ENCODE peak calls at places on chromosome 7, in five cellular contexts. S is stimulated activated CD4-positive, alpha-beta T cell treated with anti-CD3 and anti-CD28 coated beads, Interleukin-1b, Interleukin-23, amount 100 ng/mL, for 1 hour; X is activated T-cell treated with anti-CD3 and anti-CD28 coated beads for 1 hour; V is ecto neural progenitor cell; F is cardiac muscle cell. L is an unnamed sample.

GRCh38 chr7:16129431-16130126 is 291.8 kb downstream of the CRPPA start:
- DNase-seq in S (no peak), X (no peak), V (no peak), F (peak; percentile 61), L (no peak)

GRCh38 chr7:129784783-129785456 is 167.8 kb downstream of the UBE2H start:
- DNase-seq in S (no peak), X (no peak), V (no peak), F (no peak), L (no peak)

GRCh38 chr7:33669251-33669670 is 236.1 kb upstream of the BMPER start:
- DNase-seq in S (no peak), X (no peak), V (no peak), F (peak; percentile 26), L (no peak)

GRCh38 chr7:127550247-127550646 is 35.1 kb downstream of the GCC1 start:
- DNase-seq in S (no peak), X (no peak), V (no peak), F (no peak), L (no peak)

GRCh38 chr7:88184848-88185304 is 35.0 kb downstream of the SRI start:
- DNase-seq in S (no peak), X (no peak), V (no peak), F (peak; percentile 41), L (no peak)

GRCh38 chr7:78450754-78451153 is 652.2 kb downstream of the PHTF2 start:
- DNase-seq in S (no peak), X (no peak), V (no peak), F (no peak), L (no peak)

GRCh38 chr7:33192695-33193291 is 63.4 kb downstream of the BBS9 start:
- DNase-seq in S (no peak), X (no peak), V (no peak), F (peak; percentile 11), L (no peak)

GRCh38 chr7:75599244-75599771 is 107.2 kb downstream of the SPDYE5 start:
- DNase-seq in S (no peak), X (no peak), V (peak; percentile 64), F (no peak), L (no peak)

GRCh38 chr7:105885386-105886111 is 9.2 kb upstream of the ATXN7L1 start:
- DNase-seq in S (no peak), X (no peak), V (no peak), F (peak; percentile 19), L (no peak)

GRCh38 chr7:149147072-149147729 is at the start of gene ZNF398:
- DNase-seq in S (peak; percentile 72), X (peak; percentile 75), V (peak; percentile 88), F (peak; percentile 86), L (no peak)

GRCh38 chr7:65946895-65947294 is 35.1 kb downstream of the GUSB start:
- DNase-seq in S (no peak), X (no peak), V (no peak), F (peak; percentile 63), L (no peak)

GRCh38 chr7:113891828-113892227 is 27.0 kb downstream of the PPP1R3A start:
- DNase-seq in S (no peak), X (no peak), V (no peak), F (peak; percentile 3), L (no peak)

GRCh38 chr7:158000160-158000559 is 587.5 kb downstream of the PTPRN2 start:
- DNase-seq in S (no peak), X (no peak), V (no peak), F (no peak), L (no peak)

GRCh38 chr7:134355004-134355525 is 38.3 kb upstream of the SLC35B4 start:
- DNase-seq in S (no peak), X (no peak), V (no peak), F (no peak), L (no peak)

GRCh38 chr7:43758861-43759683 is 592 bp downstream of the BLVRA start:
- DNase-seq in S (peak; percentile 20), X (peak; percentile 17), V (peak; percentile 67), F (peak; percentile 55), L (no peak)

GRCh38 chr7:44959433-44959951 is 19.3 kb downstream of the MYO1G start:
- DNase-seq in S (no peak), X (no peak), V (no peak), F (no peak), L (no peak)

GRCh38 chr7:130493275-130493868 is 1.5 kb downstream of the MEST start:
- DNase-seq in S (no peak), X (no peak), V (no peak), F (peak; percentile 37), L (no peak)

GRCh38 chr7:143979359-143979758 is 20.8 kb upstream of the OR6B1 start:
- DNase-seq in S (no peak), X (no peak), V (no peak), F (peak; percentile 81), L (no peak)

GRCh38 chr7:33196194-33196593 is 66.8 kb downstream of the BBS9 start:
- DNase-seq in S (no peak), X (no peak), V (no peak), F (peak; percentile 68), L (no peak)

GRCh38 chr7:115081772-115082171 is 159.9 kb downstream of the MDFIC start:
- DNase-seq in S (no peak), X (no peak), V (no peak), F (no peak), L (no peak)

GRCh38 chr7:141073173-141073640 is 657 bp upstream of the TMEM178B start:
- DNase-seq in S (no peak), X (no peak), V (peak; percentile 82), F (peak; percentile 53), L (no peak)

GRCh38 chr7:117715784-117716445 is 157.3 kb downstream of the CTTNBP2 start:
- DNase-seq in S (no peak), X (no peak), V (no peak), F (peak; percentile 80), L (no peak)

GRCh38 chr7:159142204-159142603 is 2.5 kb downstream of the VIPR2 start:
- DNase-seq in S (no peak), X (no peak), V (no peak), F (no peak), L (no peak)

GRCh38 chr7:697259-697615 is 29.3 kb upstream of the DNAAF5 start:
- DNase-seq in S (no peak), X (no peak), V (no peak), F (no peak), L (no peak)

GRCh38 chr7:35748348-35748747 is 52.5 kb upstream of the SEPTIN7 start:
- DNase-seq in S (no peak), X (no peak), V (no peak), F (no peak), L (no peak)

GRCh38 chr7:74401137-74401859 is 52.4 kb upstream of the GTF2IRD1 start:
- DNase-seq in S (peak; percentile 60), X (peak; percentile 73), V (peak; percentile 83), F (peak; percentile 63), L (no peak)

GRCh38 chr7:18780266-18780665 is 284.7 kb downstream of the HDAC9 start:
- DNase-seq in S (no peak), X (no peak), V (no peak), F (no peak), L (no peak)

GRCh38 chr7:112180223-112180622 is 26.0 kb downstream of the DOCK4 start:
- DNase-seq in S (no peak), X (no peak), V (no peak), F (no peak), L (no peak)

GRCh38 chr7:7519528-7519927 is 16.1 kb downstream of the COL28A1 start:
- DNase-seq in S (no peak), X (no peak), V (no peak), F (no peak), L (no peak)

GRCh38 chr7:148242271-148242801 is 348.2 kb upstream of the C7orf33 start:
- DNase-seq in S (no peak), X (no peak), V (peak; percentile 55), F (peak; percentile 68), L (no peak)

GRCh38 chr7:4207011-4207410 is 475.1 kb upstream of the FOXK1 start:
- DNase-seq in S (no peak), X (no peak), V (no peak), F (no peak), L (no peak)

GRCh38 chr7:27462575-27463270 is 200.0 kb downstream of the HIBADH start:
- DNase-seq in S (no peak), X (no peak), V (no peak), F (peak; percentile 82), L (no peak)

GRCh38 chr7:596071-596818 is 76.6 kb upstream of the PDGFA start:
- DNase-seq in S (no peak), X (no peak), V (no peak), F (no peak), L (no peak)

GRCh38 chr7:36810476-36810875 is 86.2 kb upstream of the AOAH start:
- DNase-seq in S (no peak), X (no peak), V (no peak), F (no peak), L (no peak)

GRCh38 chr7:7956531-7957221 is 11.9 kb upstream of the GLCCI1 start:
- DNase-seq in S (no peak), X (no peak), V (no peak), F (no peak), L (no peak)

GRCh38 chr7:27107391-27107900 is 5.0 kb upstream of the HOXA2 start:
- DNase-seq in S (no peak), X (no peak), V (no peak), F (no peak), L (no peak)

GRCh38 chr7:53111061-53111460 is 75.6 kb downstream of the POM121L12 start:
- DNase-seq in S (no peak), X (no peak), V (no peak), F (no peak), L (no peak)

GRCh38 chr7:73303546-73303945 is 5.1 kb downstream of the NSUN5 start:
- DNase-seq in S (no peak), X (no peak), V (no peak), F (no peak), L (no peak)

GRCh38 chr7:120186688-120187087 is 86.3 kb upstream of the KCND2 start:
- DNase-seq in S (no peak), X (no peak), V (no peak), F (no peak), L (no peak)